ENCODE peak calls at places on chromosomes 6 and 20, in four cellular contexts. One of them, this sample, is unnamed.

GRCh38 chr6:56475736-56476457 is 166.8 kb downstream of the DST start:
- DNase-seq in CD8-positive, alpha-beta memory T cell: no peak
- DNase-seq in brain microvascular endothelial cell: peak; percentile 50
- DNase-seq in transverse colon: peak; percentile 10
- DNase-seq in this sample: no peak

GRCh38 chr6:87706187-87706966 is 4.3 kb upstream of the AKIRIN2 start:
- DNase-seq in CD8-positive, alpha-beta memory T cell: no peak
- DNase-seq in brain microvascular endothelial cell: no peak
- DNase-seq in transverse colon: no peak
- DNase-seq in this sample: no peak

GRCh38 chr6:150659046-150659763 is 59.5 kb downstream of the PLEKHG1 start:
- DNase-seq in CD8-positive, alpha-beta memory T cell: no peak
- DNase-seq in brain microvascular endothelial cell: no peak
- DNase-seq in transverse colon: peak; percentile 27
- DNase-seq in this sample: no peak

GRCh38 chr6:148770408-148771211 is 23.8 kb downstream of the UST start:
- DNase-seq in CD8-positive, alpha-beta memory T cell: no peak
- DNase-seq in brain microvascular endothelial cell: no peak
- DNase-seq in transverse colon: no peak
- DNase-seq in this sample: no peak

GRCh38 chr20:41782730-41783406 is 164.7 kb upstream of the CHD6 start:
- DNase-seq in CD8-positive, alpha-beta memory T cell: no peak
- DNase-seq in brain microvascular endothelial cell: no peak
- DNase-seq in transverse colon: no peak
- DNase-seq in this sample: no peak

GRCh38 chr20:40532103-40532502 is 156.9 kb downstream of the MAFB start:
- DNase-seq in CD8-positive, alpha-beta memory T cell: no peak
- DNase-seq in brain microvascular endothelial cell: peak; percentile 17
- DNase-seq in transverse colon: no peak
- DNase-seq in this sample: no peak

GRCh38 chr20:56371977-56372376 is 13.2 kb downstream of the FAM210B start:
- DNase-seq in CD8-positive, alpha-beta memory T cell: no peak
- DNase-seq in brain microvascular endothelial cell: no peak
- DNase-seq in transverse colon: no peak
- DNase-seq in this sample: no peak

GRCh38 chr6:31010393-31011060 is at the start of gene MUC22:
- DNase-seq in CD8-positive, alpha-beta memory T cell: no peak
- DNase-seq in brain microvascular endothelial cell: peak; percentile 45
- DNase-seq in transverse colon: no peak
- DNase-seq in this sample: peak; percentile 92

GRCh38 chr20:22921595-22922421 is 113.3 kb upstream of the SSTR4 start:
- DNase-seq in CD8-positive, alpha-beta memory T cell: no peak
- DNase-seq in brain microvascular endothelial cell: peak; percentile 59
- DNase-seq in transverse colon: no peak
- DNase-seq in this sample: no peak

GRCh38 chr6:150403458-150404245 is 34.8 kb downstream of the IYD start:
- DNase-seq in CD8-positive, alpha-beta memory T cell: no peak
- DNase-seq in brain microvascular endothelial cell: peak; percentile 98
- DNase-seq in transverse colon: no peak
- DNase-seq in this sample: peak; percentile 91

GRCh38 chr6:31058128-31058894 is 48.0 kb downstream of the MUC22 start:
- DNase-seq in CD8-positive, alpha-beta memory T cell: no peak
- DNase-seq in brain microvascular endothelial cell: peak; percentile 78
- DNase-seq in transverse colon: no peak
- DNase-seq in this sample: peak; percentile 95

GRCh38 chr20:33697129-33697528 is 10.9 kb upstream of the E2F1 start:
- DNase-seq in CD8-positive, alpha-beta memory T cell: no peak
- DNase-seq in brain microvascular endothelial cell: no peak
- DNase-seq in transverse colon: no peak
- DNase-seq in this sample: peak; percentile 95

GRCh38 chr20:4925842-4926530 is 75.3 kb downstream of the SLC23A2 start:
- DNase-seq in CD8-positive, alpha-beta memory T cell: no peak
- DNase-seq in brain microvascular endothelial cell: peak; percentile 65
- DNase-seq in transverse colon: peak; percentile 56
- DNase-seq in this sample: peak; percentile 97

GRCh38 chr6:29759457-29759856 is 36.2 kb downstream of the HLA-F start:
- DNase-seq in CD8-positive, alpha-beta memory T cell: no peak
- DNase-seq in brain microvascular endothelial cell: no peak
- DNase-seq in transverse colon: no peak
- DNase-seq in this sample: no peak

GRCh38 chr6:150025201-150025917 is at the start of gene RAET1L:
- DNase-seq in CD8-positive, alpha-beta memory T cell: no peak
- DNase-seq in brain microvascular endothelial cell: peak; percentile 24
- DNase-seq in transverse colon: peak; percentile 65
- DNase-seq in this sample: peak; percentile 95

GRCh38 chr6:145209312-145209711 is 526.0 kb downstream of the EPM2A start:
- DNase-seq in CD8-positive, alpha-beta memory T cell: no peak
- DNase-seq in brain microvascular endothelial cell: peak; percentile 2
- DNase-seq in transverse colon: no peak
- DNase-seq in this sample: peak; percentile 68

GRCh38 chr20:51966296-51966971 is 164.1 kb upstream of the SALL4 start:
- DNase-seq in CD8-positive, alpha-beta memory T cell: no peak
- DNase-seq in brain microvascular endothelial cell: peak; percentile 76
- DNase-seq in transverse colon: peak; percentile 41
- DNase-seq in this sample: peak; percentile 91

GRCh38 chr6:44593539-44593944 is 206.0 kb downstream of the CDC5L start:
- DNase-seq in CD8-positive, alpha-beta memory T cell: peak; percentile 44
- DNase-seq in brain microvascular endothelial cell: peak; percentile 58
- DNase-seq in transverse colon: peak; percentile 48
- DNase-seq in this sample: peak; percentile 86

GRCh38 chr20:15236812-15237211 is 899.4 kb upstream of the FLRT3 start:
- DNase-seq in CD8-positive, alpha-beta memory T cell: no peak
- DNase-seq in brain microvascular endothelial cell: peak; percentile 67
- DNase-seq in transverse colon: peak; percentile 17
- DNase-seq in this sample: no peak

GRCh38 chr6:148747493-148748160 is 797 bp downstream of the UST start:
- DNase-seq in CD8-positive, alpha-beta memory T cell: peak; percentile 34
- DNase-seq in brain microvascular endothelial cell: peak; percentile 26
- DNase-seq in transverse colon: peak; percentile 53
- DNase-seq in this sample: no peak

GRCh38 chr6:79586548-79586947 is 44.6 kb upstream of the SH3BGRL2 start:
- DNase-seq in CD8-positive, alpha-beta memory T cell: no peak
- DNase-seq in brain microvascular endothelial cell: peak; percentile 47
- DNase-seq in transverse colon: no peak
- DNase-seq in this sample: peak; percentile 48

GRCh38 chr20:50821257-50821921 is 26.5 kb downstream of the BCAS4 start:
- DNase-seq in CD8-positive, alpha-beta memory T cell: no peak
- DNase-seq in brain microvascular endothelial cell: no peak
- DNase-seq in transverse colon: no peak
- DNase-seq in this sample: no peak

GRCh38 chr6:90892271-90892670 is 305.4 kb upstream of the MAP3K7 start:
- DNase-seq in CD8-positive, alpha-beta memory T cell: no peak
- DNase-seq in brain microvascular endothelial cell: no peak
- DNase-seq in transverse colon: no peak
- DNase-seq in this sample: no peak

GRCh38 chr6:71473908-71474307 is 185.3 kb downstream of the OGFRL1 start:
- DNase-seq in CD8-positive, alpha-beta memory T cell: no peak
- DNase-seq in brain microvascular endothelial cell: peak; percentile 97
- DNase-seq in transverse colon: peak; percentile 28
- DNase-seq in this sample: peak; percentile 23

GRCh38 chr6:116217069-116217468 is 36.8 kb downstream of the TSPYL4 start:
- DNase-seq in CD8-positive, alpha-beta memory T cell: peak; percentile 46
- DNase-seq in brain microvascular endothelial cell: no peak
- DNase-seq in transverse colon: no peak
- DNase-seq in this sample: no peak

GRCh38 chr6:38080889-38081288 is 261.4 kb downstream of the ZFAND3 start:
- DNase-seq in CD8-positive, alpha-beta memory T cell: no peak
- DNase-seq in brain microvascular endothelial cell: no peak
- DNase-seq in transverse colon: no peak
- DNase-seq in this sample: no peak

GRCh38 chr6:170087946-170088348 is 202.9 kb downstream of the DLL1 start:
- DNase-seq in CD8-positive, alpha-beta memory T cell: peak; percentile 50
- DNase-seq in brain microvascular endothelial cell: no peak
- DNase-seq in transverse colon: peak; percentile 55
- DNase-seq in this sample: peak; percentile 63

GRCh38 chr20:24787071-24787470 is 162.0 kb upstream of the CST7 start:
- DNase-seq in CD8-positive, alpha-beta memory T cell: no peak
- DNase-seq in brain microvascular endothelial cell: no peak
- DNase-seq in transverse colon: no peak
- DNase-seq in this sample: no peak

GRCh38 chr6:151806757-151807512 is 547 bp upstream of the ESR1 start:
- DNase-seq in CD8-positive, alpha-beta memory T cell: no peak
- DNase-seq in brain microvascular endothelial cell: peak; percentile 51
- DNase-seq in transverse colon: no peak
- DNase-seq in this sample: peak; percentile 95

GRCh38 chr6:158142789-158143188 is 25.3 kb downstream of the SERAC1 start:
- DNase-seq in CD8-positive, alpha-beta memory T cell: no peak
- DNase-seq in brain microvascular endothelial cell: peak; percentile 49
- DNase-seq in transverse colon: no peak
- DNase-seq in this sample: peak; percentile 77

GRCh38 chr6:110822248-110822647 is 7.0 kb upstream of the CDK19 start:
- DNase-seq in CD8-positive, alpha-beta memory T cell: no peak
- DNase-seq in brain microvascular endothelial cell: no peak
- DNase-seq in transverse colon: no peak
- DNase-seq in this sample: no peak

GRCh38 chr20:11447371-11448100 is 470.2 kb upstream of the BTBD3 start:
- DNase-seq in CD8-positive, alpha-beta memory T cell: no peak
- DNase-seq in brain microvascular endothelial cell: no peak
- DNase-seq in transverse colon: no peak
- DNase-seq in this sample: no peak

GRCh38 chr6:30891816-30892553 is 7.7 kb downstream of the DDR1 start:
- DNase-seq in CD8-positive, alpha-beta memory T cell: no peak
- DNase-seq in brain microvascular endothelial cell: no peak
- DNase-seq in transverse colon: no peak
- DNase-seq in this sample: no peak

GRCh38 chr20:62137092-62137384 is 6.2 kb downstream of the PSMA7 start:
- DNase-seq in CD8-positive, alpha-beta memory T cell: no peak
- DNase-seq in brain microvascular endothelial cell: no peak
- DNase-seq in transverse colon: no peak
- DNase-seq in this sample: no peak

GRCh38 chr20:62137478-62138203 is 5.6 kb downstream of the PSMA7 start:
- DNase-seq in CD8-positive, alpha-beta memory T cell: no peak
- DNase-seq in brain microvascular endothelial cell: no peak
- DNase-seq in transverse colon: no peak
- DNase-seq in this sample: no peak

GRCh38 chr20:62135573-62136266 is 7.5 kb downstream of the PSMA7 start:
- DNase-seq in CD8-positive, alpha-beta memory T cell: no peak
- DNase-seq in brain microvascular endothelial cell: no peak
- DNase-seq in transverse colon: no peak
- DNase-seq in this sample: no peak

GRCh38 chr20:62138204-62138543 is 5.0 kb downstream of the PSMA7 start:
- DNase-seq in CD8-positive, alpha-beta memory T cell: no peak
- DNase-seq in brain microvascular endothelial cell: no peak
- DNase-seq in transverse colon: no peak
- DNase-seq in this sample: no peak

DNA sequence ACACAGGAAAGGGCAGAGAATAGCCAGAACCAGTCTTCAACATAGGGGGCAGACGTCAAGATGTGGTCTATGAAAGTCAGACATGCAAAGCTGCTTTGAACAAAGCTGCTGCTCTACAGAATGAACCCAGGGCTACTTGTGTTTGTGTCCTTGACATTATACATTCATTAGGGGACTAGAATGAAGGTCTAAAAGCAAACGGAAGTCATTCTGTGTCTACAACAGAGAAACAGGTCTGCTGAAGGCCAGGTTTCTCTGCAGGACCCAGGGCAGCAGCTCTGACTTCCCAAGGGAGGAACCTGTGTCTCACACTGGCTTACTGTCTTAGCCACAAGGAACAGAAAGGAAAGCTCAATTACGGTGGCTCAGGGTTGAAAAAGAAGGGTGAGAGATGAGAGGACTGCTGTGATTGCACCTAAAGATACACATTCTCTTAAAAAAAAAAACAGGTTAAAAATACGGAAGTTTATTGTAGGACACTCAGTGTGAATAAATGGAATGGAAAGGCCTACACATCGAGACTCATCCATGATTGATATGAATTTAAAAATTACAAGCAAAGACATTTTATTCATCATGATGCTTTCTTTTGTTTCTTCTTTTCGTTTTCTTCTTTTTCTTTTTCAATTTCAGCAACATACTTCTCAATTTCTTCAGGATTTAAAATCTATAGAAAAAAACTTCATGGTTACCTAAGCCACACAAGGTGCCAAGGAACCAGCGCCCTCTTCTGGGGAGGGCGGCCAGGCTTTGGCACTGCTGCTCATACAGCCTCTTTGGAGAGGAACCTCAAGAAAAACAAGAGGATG is 6.7 kb downstream of the PSMA7 start:
- DNase-seq in CD8-positive, alpha-beta memory T cell: peak; percentile 70
- DNase-seq in brain microvascular endothelial cell: peak; percentile 59
- DNase-seq in transverse colon: peak; percentile 72
- DNase-seq in this sample: peak; percentile 95
- H3K36me3 ChIP-seq in CD8-positive, alpha-beta memory T cell: peaks cover 82% of the 10 kb centered on the region
- H3K36me3 ChIP-seq in brain microvascular endothelial cell: peaks cover 77% of the 10 kb centered on the region
- H3K36me3 ChIP-seq in transverse colon: peaks cover 44% of the 10 kb centered on the region
- H3K36me3 ChIP-seq in this sample: peaks cover 84% of the 10 kb centered on the region

DNA sequence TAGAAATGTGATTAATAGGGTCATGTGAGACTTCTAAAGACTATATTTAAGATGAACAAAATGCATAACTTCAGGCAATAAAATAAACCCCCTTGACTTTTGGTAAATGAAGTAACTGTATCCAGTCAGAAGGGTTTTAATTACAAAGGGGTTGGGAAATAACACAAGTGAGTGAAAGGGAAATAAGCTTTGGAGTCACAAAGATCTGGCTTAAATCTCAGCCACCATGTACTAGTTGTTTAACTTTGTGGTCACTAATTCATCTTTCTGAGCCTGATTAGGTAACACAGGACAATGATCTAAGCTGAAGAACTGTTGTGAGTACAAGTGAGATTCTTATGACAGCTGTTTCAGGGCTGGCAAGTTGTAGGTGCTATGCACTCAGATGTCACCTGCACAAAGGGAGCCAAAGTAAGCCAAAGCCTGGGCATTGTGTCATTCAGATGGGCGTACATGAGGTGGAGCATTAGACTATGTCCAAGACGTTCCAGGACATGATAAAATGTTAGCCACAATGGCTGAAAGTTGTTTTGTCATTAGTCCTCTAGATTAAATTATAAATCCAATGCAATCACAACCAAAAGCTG is 13.8 kb downstream of the TOMM34 start:
- DNase-seq in CD8-positive, alpha-beta memory T cell: no peak
- DNase-seq in brain microvascular endothelial cell: no peak
- DNase-seq in transverse colon: no peak
- DNase-seq in this sample: no peak
- H3K36me3 ChIP-seq in CD8-positive, alpha-beta memory T cell: peaks cover 61% of the 10 kb centered on the region
- H3K36me3 ChIP-seq in brain microvascular endothelial cell: peaks cover 72% of the 10 kb centered on the region
- H3K36me3 ChIP-seq in transverse colon: peaks cover 36% of the 10 kb centered on the region
- H3K36me3 ChIP-seq in this sample: peaks cover 97% of the 10 kb centered on the region

DNA sequence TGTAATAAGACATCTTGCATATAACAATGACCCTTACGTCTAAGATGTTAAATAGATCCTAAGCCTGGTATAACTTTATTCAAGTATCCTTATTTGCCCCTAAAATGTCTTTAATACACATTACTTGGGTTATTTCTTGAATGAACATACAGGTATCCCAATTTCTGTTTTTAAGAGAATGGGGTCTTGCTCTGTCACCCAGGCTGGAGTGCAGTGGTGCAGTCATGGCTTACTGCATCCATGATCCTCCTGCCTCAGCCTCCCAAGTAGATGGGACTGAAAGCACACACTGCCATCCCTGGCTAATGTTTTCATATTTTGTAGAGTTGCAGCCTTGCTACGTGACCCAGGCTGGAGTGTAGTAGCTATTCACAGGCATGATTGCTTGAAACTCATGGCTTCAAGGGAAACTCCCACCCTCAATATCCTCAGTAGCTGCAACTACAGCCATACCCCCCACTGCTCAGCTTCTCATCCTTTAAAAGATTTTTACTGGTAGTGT is 10.4 kb upstream of the ZNFX1 start:
- DNase-seq in CD8-positive, alpha-beta memory T cell: no peak
- DNase-seq in brain microvascular endothelial cell: no peak
- DNase-seq in transverse colon: no peak
- DNase-seq in this sample: peak; percentile 64
- H3K36me3 ChIP-seq in CD8-positive, alpha-beta memory T cell: peaks cover 69% of the 10 kb centered on the region
- H3K36me3 ChIP-seq in brain microvascular endothelial cell: peaks cover 77% of the 10 kb centered on the region
- H3K36me3 ChIP-seq in transverse colon: peaks cover 90% of the 10 kb centered on the region
- H3K36me3 ChIP-seq in this sample: peaks cover 82% of the 10 kb centered on the region

GRCh38 chr6:109360791-109361190 is 21.5 kb downstream of the CD164 start:
- DNase-seq in CD8-positive, alpha-beta memory T cell: no peak
- DNase-seq in brain microvascular endothelial cell: no peak
- DNase-seq in transverse colon: no peak
- DNase-seq in this sample: no peak
- H3K36me3 ChIP-seq in CD8-positive, alpha-beta memory T cell: peaks cover 12% of the 10 kb centered on the region
- H3K36me3 ChIP-seq in brain microvascular endothelial cell: peaks cover 28% of the 10 kb centered on the region
- H3K36me3 ChIP-seq in transverse colon: peaks cover 36% of the 10 kb centered on the region
- H3K36me3 ChIP-seq in this sample: peaks cover 57% of the 10 kb centered on the region